ENCODE peak calls at places on chromosomes 1 and 21, in ten cellular contexts. L is tibial nerve, T is H7, N is GM23248, E is heart left ventricle, R is IMR-90, D is PC-9, K is K562, S is heart right ventricle, V is breast epithelium. C is an unnamed sample.

GRCh38 chr1:24465099-24465498 is 37.5 kb upstream of the RCAN3 start:
- DNase-seq in D (no peak), E (no peak), V (no peak), K (no peak), R (no peak), N (no peak), T (no peak), L (no peak), S (no peak), C (no peak)

GRCh38 chr1:17696417-17697301 is 58.5 kb upstream of the ACTL8 start:
- DNase-seq in R (peak; percentile 74), V (no peak), E (no peak), N (peak; percentile 67), S (no peak), D (no peak), K (no peak), L (peak; percentile 39), T (peak; percentile 87), C (peak; percentile 57)

GRCh38 chr1:169809370-169810095 is 14.8 kb upstream of the METTL18 start:
- DNase-seq in E (no peak), N (peak; percentile 60), D (no peak), K (peak; percentile 17), T (peak; percentile 39), V (no peak), S (no peak), R (peak; percentile 35), L (peak; percentile 60), C (no peak)

GRCh38 chr1:14602131-14602530 is 3.6 kb downstream of the KAZN start:
- DNase-seq in T (no peak), E (peak; percentile 29), D (no peak), L (peak; percentile 73), S (no peak), R (no peak), V (no peak), N (peak; percentile 47), K (no peak), C (peak; percentile 15)

GRCh38 chr1:21633141-21633755 is 35.9 kb downstream of the RAP1GAP start:
- DNase-seq in S (no peak), N (no peak), T (no peak), K (peak; percentile 46), V (no peak), D (no peak), R (no peak), L (no peak), E (no peak), C (no peak)

GRCh38 chr1:95953005-95953404 is 719.0 kb downstream of the RWDD3 start:
- DNase-seq in E (no peak), K (no peak), R (peak; percentile 1), T (peak; percentile 13), N (peak; percentile 55), D (no peak), V (no peak), L (no peak), S (no peak), C (peak; percentile 20)

GRCh38 chr1:188022661-188023060 is 1193.9 kb downstream of the PLA2G4A start:
- DNase-seq in R (peak; percentile 52), K (no peak), S (no peak), E (no peak), V (no peak), L (no peak), T (no peak), N (no peak), D (no peak), C (no peak)

GRCh38 chr21:40847956-40848355 is 998 bp upstream of the DSCAM start:
- DNase-seq in V (no peak), E (no peak), D (no peak), R (no peak), L (no peak), T (peak; percentile 55), S (no peak), N (no peak), K (no peak), C (no peak)

DNA sequence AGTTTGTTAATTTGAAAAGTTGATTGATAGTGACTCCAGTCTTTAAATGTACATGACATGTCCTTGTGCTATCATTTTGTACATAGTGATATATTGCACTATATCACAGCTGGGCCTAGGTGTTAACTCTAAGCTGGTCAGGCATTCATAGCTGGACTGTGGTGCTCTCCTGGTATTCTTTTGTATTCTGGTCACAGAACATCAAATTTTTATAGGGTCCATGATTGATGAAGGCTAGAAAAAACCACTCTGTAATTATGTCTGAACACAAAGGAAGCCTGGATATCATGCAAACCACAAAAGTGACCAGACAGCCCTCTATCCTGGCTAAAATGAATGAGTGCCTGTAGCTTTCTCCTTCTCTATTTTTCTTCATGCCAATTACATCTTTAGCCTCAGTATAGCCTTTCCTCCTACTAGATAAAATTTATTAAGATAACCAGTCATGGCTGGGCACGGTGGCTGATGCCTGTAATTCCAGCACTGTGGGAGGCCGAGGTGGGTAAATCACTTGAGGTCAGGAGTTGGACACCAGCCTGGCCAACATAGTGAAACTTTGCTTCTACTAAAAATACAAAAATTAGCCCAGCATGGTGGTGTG is 134.9 kb upstream of the B3GALT2 start:
- DNase-seq in K (no peak), N (no peak), L (no peak), E (no peak), D (no peak), V (no peak), S (no peak), T (no peak), R (no peak), C (no peak)
- H3K36me3 ChIP-seq in K (no peaks in the 10 kb centered on the region), N (no peaks in the 10 kb centered on the region), L (no peaks in the 10 kb centered on the region), E (no peaks in the 10 kb centered on the region), D (no peaks in the 10 kb centered on the region), V (no peaks in the 10 kb centered on the region), S (no peaks in the 10 kb centered on the region), T (no peaks in the 10 kb centered on the region), R (no peaks in the 10 kb centered on the region), C (no peaks in the 10 kb centered on the region)

GRCh38 chr1:19100008-19100407 is 110.1 kb downstream of the UBR4 start:
- DNase-seq in T (no peak), S (no peak), D (no peak), R (no peak), V (no peak), E (no peak), L (no peak), K (no peak), N (no peak), C (no peak)

GRCh38 chr1:19096036-19096833 is 113.8 kb downstream of the UBR4 start:
- DNase-seq in N (peak; percentile 37), S (peak; percentile 44), T (peak; percentile 48), L (no peak), E (peak; percentile 49), V (no peak), D (peak; percentile 49), R (peak; percentile 7), K (peak; percentile 28), C (peak; percentile 76)

GRCh38 chr1:19096990-19097389 is 113.1 kb downstream of the UBR4 start:
- DNase-seq in V (no peak), D (no peak), E (no peak), K (no peak), R (no peak), L (no peak), S (no peak), T (no peak), N (no peak), C (no peak)

DNA sequence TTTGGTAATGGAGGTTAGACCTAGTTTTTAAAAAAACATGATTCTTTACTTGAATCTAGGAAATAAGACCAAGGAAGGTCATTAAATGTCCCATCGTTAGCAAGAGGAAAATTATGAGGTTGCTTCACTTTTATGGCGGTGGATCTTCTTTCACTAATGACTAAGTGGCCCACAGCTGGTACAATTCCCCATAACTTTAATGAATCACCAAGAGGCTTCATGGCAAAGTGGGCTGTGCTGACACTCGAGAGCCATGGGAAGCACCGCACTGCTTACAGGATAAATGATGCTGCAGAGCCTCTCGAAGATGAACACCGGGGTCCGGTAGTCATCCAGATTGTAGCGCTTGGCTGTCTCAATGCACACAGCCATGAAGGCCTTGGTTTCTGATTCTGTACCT is 108.8 kb downstream of the UBR4 start:
- DNase-seq in R (peak; percentile 60), K (no peak), E (no peak), S (no peak), D (no peak), N (peak; percentile 57), V (no peak), T (no peak), L (no peak), C (no peak)
- H3K36me3 ChIP-seq in R (peaks cover 72% of the 10 kb centered on the region), K (peaks cover 100% of the 10 kb centered on the region), E (peaks cover 100% of the 10 kb centered on the region), S (peaks cover 100% of the 10 kb centered on the region), D (no peaks in the 10 kb centered on the region), N (peaks cover 98% of the 10 kb centered on the region), V (peaks cover 42% of the 10 kb centered on the region), T (peaks cover 69% of the 10 kb centered on the region), L (peaks cover 65% of the 10 kb centered on the region), C (peaks cover 97% of the 10 kb centered on the region)

DNA sequence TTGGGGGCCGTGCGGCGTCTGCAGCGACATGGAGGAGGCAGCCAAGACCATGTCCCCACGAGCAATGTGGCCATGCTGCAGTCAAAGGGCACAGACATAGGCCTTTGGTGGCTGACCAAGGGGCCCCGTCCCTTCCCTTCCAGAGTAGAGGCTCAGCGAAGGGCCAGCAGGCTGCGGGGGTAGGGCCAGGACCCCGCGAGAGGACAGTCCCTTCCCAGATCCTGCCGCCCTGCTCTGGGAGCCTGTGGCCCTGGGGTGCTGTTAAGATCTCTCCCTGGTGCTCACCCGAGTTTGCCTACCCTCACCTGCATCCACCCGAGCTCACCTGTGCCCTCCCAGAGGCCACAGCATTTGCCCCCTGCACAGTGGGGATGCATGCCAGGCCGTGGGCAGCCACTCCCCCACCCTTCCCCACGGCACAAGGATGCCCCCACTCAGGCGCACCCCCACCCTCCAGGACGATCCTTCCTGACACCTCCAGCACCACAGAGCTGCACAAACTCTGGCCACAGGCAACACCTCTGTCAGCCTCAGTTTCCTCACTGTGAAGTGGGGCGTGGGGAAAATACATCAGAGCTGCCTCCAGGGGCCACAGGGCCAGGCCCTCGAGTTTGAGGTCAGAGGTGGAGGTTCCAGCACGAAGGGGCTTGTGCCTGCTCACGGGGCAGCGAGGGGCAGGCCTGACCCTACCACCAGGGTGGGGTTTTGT is 15.5 kb downstream of the ITGB2 start:
- DNase-seq in E (no peak), L (no peak), V (no peak), T (no peak), N (no peak), R (no peak), S (no peak), D (no peak), K (no peak), C (no peak)
- H3K36me3 ChIP-seq in E (no peaks in the 10 kb centered on the region), L (no peaks in the 10 kb centered on the region), V (no peaks in the 10 kb centered on the region), T (no peaks in the 10 kb centered on the region), N (no peaks in the 10 kb centered on the region), R (no peaks in the 10 kb centered on the region), S (no peaks in the 10 kb centered on the region), D (no peaks in the 10 kb centered on the region), K (no peaks in the 10 kb centered on the region), C (no peaks in the 10 kb centered on the region)

GRCh38 chr1:33295450-33296081 is 25.3 kb downstream of the A3GALT2 start:
- DNase-seq in T (peak; percentile 93), S (peak; percentile 89), R (peak; percentile 73), L (peak; percentile 95), D (peak; percentile 82), N (peak; percentile 85), E (peak; percentile 84), K (peak; percentile 89), V (peak; percentile 92), C (peak; percentile 90)

GRCh38 chr1:33295023-33295422 is 25.9 kb downstream of the A3GALT2 start:
- DNase-seq in S (no peak), K (no peak), E (no peak), T (no peak), N (no peak), L (no peak), V (no peak), D (no peak), R (no peak), C (no peak)

GRCh38 chr1:33294071-33295010 is 26.6 kb downstream of the A3GALT2 start:
- DNase-seq in R (no peak), V (no peak), E (no peak), N (no peak), T (no peak), K (no peak), L (no peak), S (no peak), D (no peak), C (no peak)

GRCh38 chr1:33296824-33297223 is 24.1 kb downstream of the A3GALT2 start:
- DNase-seq in K (no peak), V (no peak), E (no peak), R (no peak), N (no peak), T (no peak), D (no peak), L (no peak), S (no peak), C (no peak)

GRCh38 chr1:33296082-33296458 is 24.8 kb downstream of the A3GALT2 start:
- DNase-seq in E (no peak), L (no peak), N (no peak), T (no peak), K (no peak), D (no peak), S (no peak), V (no peak), R (no peak), C (no peak)
- H3K36me3 ChIP-seq in E (peaks cover 64% of the 10 kb centered on the region), L (peaks cover 5% of the 10 kb centered on the region), N (no peaks in the 10 kb centered on the region), T (peaks cover 7% of the 10 kb centered on the region), K (no peaks in the 10 kb centered on the region), D (no peaks in the 10 kb centered on the region), S (peaks cover 79% of the 10 kb centered on the region), V (no peaks in the 10 kb centered on the region), R (peaks cover 31% of the 10 kb centered on the region), C (peaks cover 58% of the 10 kb centered on the region)

C was measured in WERI-Rb-1.